ENCODE peak calls at places on chromosomes 2 and 18, in four cellular contexts. G is GM18507; H is activated T-helper 1 cell treated with anti-CD3 and anti-CD28 coated beads, Interleukin-2, amount 50 U/mL, for 16 hours; Z is foreskin fibroblast. K is an unnamed sample.

GRCh38 chr2:62354771-62355550 is 151.0 kb downstream of the TMEM17 start:
- DNase-seq in H (no peak), Z (no peak), G (no peak), K (no peak)

GRCh38 chr2:108212671-108213070 is 27.1 kb upstream of the SULT1C3 start:
- DNase-seq in Z (no peak), H (no peak), G (no peak), K (no peak)

GRCh38 chr2:86523491-86523890 is 39.8 kb downstream of the CHMP3 start:
- DNase-seq in Z (no peak), H (no peak), G (no peak), K (no peak)

GRCh38 chr18:9088252-9088651 is 14.2 kb upstream of the NDUFV2 start:
- DNase-seq in G (no peak), H (no peak), Z (no peak), K (no peak)

GRCh38 chr2:144159264-144159663 is 360.7 kb downstream of the ZEB2 start:
- DNase-seq in Z (no peak), G (no peak), H (no peak), K (no peak)

GRCh38 chr2:12727641-12728040 is 10.9 kb downstream of the TRIB2 start:
- DNase-seq in H (no peak), G (no peak), Z (no peak), K (no peak)

GRCh38 chr2:215216806-215217205 is 78.4 kb upstream of the ABCA12 start:
- DNase-seq in G (no peak), H (no peak), Z (no peak), K (no peak)

GRCh38 chr2:196293751-196294486 is 122.5 kb upstream of the STK17B start:
- DNase-seq in Z (peak), H (no peak), G (no peak), K (no peak)

GRCh38 chr2:62361964-62362363 is 144.0 kb downstream of the TMEM17 start:
- DNase-seq in G (no peak), Z (no peak), H (no peak), K (no peak)

GRCh38 chr2:1665761-1666505 is 78.4 kb downstream of the PXDN start:
- DNase-seq in H (no peak), G (no peak), Z (no peak), K (no peak)

GRCh38 chr18:3875376-3875775 is 425.4 kb downstream of the TGIF1 start:
- DNase-seq in Z (no peak), G (no peak), H (no peak), K (no peak)

GRCh38 chr2:21118302-21118920 is 5.4 kb upstream of the TDRD15 start:
- DNase-seq in Z (no peak), H (no peak), G (no peak), K (no peak)

GRCh38 chr2:103401621-103402020 is 639.8 kb downstream of the TMEM182 start:
- DNase-seq in Z (no peak), G (no peak), H (no peak), K (no peak)

GRCh38 chr2:208033701-208034502 is 8.6 kb upstream of the PLEKHM3 start:
- DNase-seq in Z (no peak), G (no peak), H (no peak), K (no peak)

GRCh38 chr2:159615187-159615935 is 987 bp downstream of the BAZ2B start:
- DNase-seq in G (peak), H (peak), Z (peak), K (peak)

GRCh38 chr2:1744446-1745170 is at the start of gene PXDN:
- DNase-seq in G (no peak), H (no peak), Z (peak), K (no peak)

GRCh38 chr2:36408198-36408703 is 52.7 kb downstream of the CRIM1 start:
- DNase-seq in G (no peak), Z (peak), H (no peak), K (no peak)

GRCh38 chr2:134306521-134306920 is 52.6 kb downstream of the MGAT5 start:
- DNase-seq in G (no peak), Z (no peak), H (no peak), K (no peak)

GRCh38 chr2:68340631-68341329 is 21.0 kb upstream of the CNRIP1 start:
- DNase-seq in Z (no peak), G (no peak), H (no peak), K (no peak)

GRCh38 chr2:31935370-31935769 is 75.4 kb downstream of the MEMO1 start:
- DNase-seq in H (no peak), G (no peak), Z (no peak), K (no peak)

GRCh38 chr2:196677404-196677803 is 37.9 kb downstream of the CCDC150 start:
- DNase-seq in Z (peak), G (no peak), H (no peak), K (no peak)

GRCh38 chr2:218362606-218363005 is 5.9 kb downstream of the CATIP start:
- DNase-seq in G (no peak), Z (no peak), H (no peak), K (no peak)

GRCh38 chr18:80200932-80201672 is 46.2 kb downstream of the PARD6G start:
- DNase-seq in G (no peak), Z (no peak), H (no peak), K (no peak)

GRCh38 chr2:65913914-65914786 is 481.8 kb upstream of the SPRED2 start:
- DNase-seq in Z (no peak), H (no peak), G (no peak), K (no peak)

GRCh38 chr2:36482576-36483214 is 115.3 kb downstream of the FEZ2 start:
- DNase-seq in H (no peak), Z (no peak), G (no peak), K (no peak)

K was measured in GM12892.